ENCODE peak calls at places on chromosomes 2 and 18, in seven cellular contexts. E, J, W, Q, K, H and I are unnamed samples.

GRCh38 chr2:141105763-141106162 is 1025.1 kb downstream of the LRP1B start:
- ATAC-seq in E (no peak), J (no peak), W (no peak), Q (no peak), K (no peak), H (no peak), I (no peak)

GRCh38 chr2:197130318-197130717 is 180.3 kb downstream of the ANKRD44 start:
- ATAC-seq in E (peak; percentile 74), J (no peak), W (peak; percentile 53), Q (no peak), K (no peak), H (no peak), I (peak; percentile 89)

GRCh38 chr18:62399781-62400308 is 74.7 kb downstream of the TNFRSF11A start:
- ATAC-seq in E (no peak), J (peak; percentile 40), W (no peak), Q (no peak), K (peak; percentile 79), H (no peak), I (peak; percentile 23)

GRCh38 chr2:165766326-165766927 is 27.6 kb downstream of the GALNT3 start:
- ATAC-seq in E (no peak), J (no peak), W (no peak), Q (no peak), K (no peak), H (no peak), I (no peak)

GRCh38 chr2:121210691-121211090 is 74.3 kb downstream of the TFCP2L1 start:
- ATAC-seq in E (no peak), J (peak; percentile 47), W (no peak), Q (peak; percentile 81), K (peak; percentile 70), H (peak; percentile 62), I (no peak)

GRCh38 chr2:129050116-129050515 is 731.4 kb upstream of the HS6ST1 start:
- ATAC-seq in E (no peak), J (no peak), W (no peak), Q (no peak), K (no peak), H (no peak), I (no peak)

GRCh38 chr2:200523158-200523557 is 2.8 kb upstream of the SGO2 start:
- ATAC-seq in E (no peak), J (no peak), W (no peak), Q (no peak), K (peak; percentile 46), H (no peak), I (no peak)

GRCh38 chr2:36857713-36858112 is 108.6 kb downstream of the STRN start:
- ATAC-seq in E (no peak), J (no peak), W (no peak), Q (no peak), K (peak; percentile 78), H (no peak), I (no peak)

GRCh38 chr2:205989291-205990071 is 96.5 kb downstream of the INO80D start:
- ATAC-seq in E (no peak), J (no peak), W (no peak), Q (no peak), K (no peak), H (no peak), I (no peak)

GRCh38 chr2:65129276-65129612 is 662 bp downstream of the RAB1A start:
- ATAC-seq in E (no peak), J (no peak), W (no peak), Q (no peak), K (no peak), H (no peak), I (no peak)

GRCh38 chr2:27721335-27721734 is 50.2 kb upstream of the MRPL33 start:
- ATAC-seq in E (peak; percentile 26), J (no peak), W (peak; percentile 56), Q (peak; percentile 65), K (peak; percentile 24), H (peak; percentile 2), I (peak; percentile 55)

GRCh38 chr2:235494716-235495372 is 1.0 kb downstream of the AGAP1 start:
- ATAC-seq in E (peak; percentile 35), J (peak; percentile 1), W (peak; percentile 29), Q (peak; percentile 42), K (peak; percentile 35), H (no peak), I (no peak)

GRCh38 chr2:167293172-167293781 is 405.0 kb downstream of the XIRP2 start:
- ATAC-seq in E (peak; percentile 12), J (peak; percentile 39), W (peak; percentile 42), Q (peak; percentile 61), K (peak; percentile 40), H (peak; percentile 17), I (peak; percentile 31)

GRCh38 chr18:79416022-79416676 is 20.4 kb downstream of the NFATC1 start:
- ATAC-seq in E (no peak), J (no peak), W (peak; percentile 8), Q (no peak), K (no peak), H (no peak), I (no peak)

GRCh38 chr2:134260726-134261125 is 6.9 kb downstream of the MGAT5 start:
- ATAC-seq in E (no peak), J (no peak), W (no peak), Q (no peak), K (no peak), H (no peak), I (no peak)

GRCh38 chr2:8438476-8438875 is 243.4 kb upstream of the ID2 start:
- ATAC-seq in E (peak; percentile 56), J (no peak), W (no peak), Q (peak; percentile 66), K (peak; percentile 20), H (peak; percentile 23), I (no peak)

GRCh38 chr2:218857371-218858137 is 2.1 kb upstream of the WNT6 start:
- ATAC-seq in E (no peak), J (no peak), W (no peak), Q (no peak), K (no peak), H (no peak), I (no peak)

GRCh38 chr2:205520311-205520710 is 162.0 kb upstream of the NRP2 start:
- ATAC-seq in E (no peak), J (no peak), W (no peak), Q (no peak), K (no peak), H (no peak), I (no peak)

GRCh38 chr2:30492619-30493018 is 45.6 kb downstream of the LCLAT1 start:
- ATAC-seq in E (no peak), J (no peak), W (no peak), Q (no peak), K (no peak), H (no peak), I (no peak)

GRCh38 chr2:215950009-215950408 is 63.3 kb downstream of the MREG start:
- ATAC-seq in E (peak; percentile 84), J (peak; percentile 21), W (peak; percentile 63), Q (peak; percentile 34), K (peak; percentile 63), H (no peak), I (peak; percentile 70)

GRCh38 chr2:69947078-69947801 is 14.2 kb downstream of the ASPRV1 start:
- ATAC-seq in E (no peak), J (no peak), W (peak; percentile 22), Q (no peak), K (peak; percentile 6), H (no peak), I (peak; percentile 75)

GRCh38 chr2:36562973-36563532 is 34.9 kb downstream of the FEZ2 start:
- ATAC-seq in E (no peak), J (peak; percentile 38), W (no peak), Q (no peak), K (no peak), H (no peak), I (no peak)

GRCh38 chr2:47034973-47035609 is 119.5 kb upstream of the MCFD2 start:
- ATAC-seq in E (no peak), J (peak; percentile 34), W (peak; percentile 56), Q (peak; percentile 42), K (no peak), H (peak; percentile 17), I (no peak)

GRCh38 chr2:148527488-148528340 is 116.8 kb upstream of the EPC2 start:
- ATAC-seq in E (peak; percentile 3), J (no peak), W (peak; percentile 38), Q (no peak), K (no peak), H (peak; percentile 42), I (peak; percentile 63)

GRCh38 chr2:223648755-223649154 is 46.6 kb upstream of the SCG2 start:
- ATAC-seq in E (no peak), J (no peak), W (no peak), Q (no peak), K (no peak), H (no peak), I (no peak)

GRCh38 chr2:54578668-54579045 is 122.5 kb downstream of the SPTBN1 start:
- ATAC-seq in E (no peak), J (no peak), W (no peak), Q (no peak), K (no peak), H (no peak), I (no peak)

GRCh38 chr2:158539176-158539895 is 82.6 kb downstream of the PKP4 start:
- ATAC-seq in E (no peak), J (peak; percentile 91), W (no peak), Q (no peak), K (peak; percentile 96), H (peak; percentile 37), I (no peak)

GRCh38 chr2:214185546-214185945 is 225.3 kb upstream of the VWC2L start:
- ATAC-seq in E (no peak), J (no peak), W (no peak), Q (no peak), K (no peak), H (no peak), I (no peak)

GRCh38 chr2:86136141-86136540 is 30.1 kb downstream of the PTCD3 start:
- ATAC-seq in E (no peak), J (peak; percentile 59), W (no peak), Q (no peak), K (no peak), H (no peak), I (no peak)

GRCh38 chr2:81084101-81084500 is 779.5 kb upstream of the LRRTM1 start:
- ATAC-seq in E (no peak), J (no peak), W (no peak), Q (no peak), K (no peak), H (no peak), I (no peak)

GRCh38 chr18:22223263-22223960 is 54.0 kb downstream of the GATA6 start:
- ATAC-seq in E (peak; percentile 77), J (peak; percentile 73), W (peak; percentile 69), Q (peak; percentile 96), K (peak; percentile 88), H (peak; percentile 92), I (no peak)

GRCh38 chr18:50807199-50807598 is 12.6 kb downstream of the MRO start:
- ATAC-seq in E (no peak), J (no peak), W (no peak), Q (no peak), K (no peak), H (no peak), I (no peak)

GRCh38 chr18:47929681-47930085 is 776 bp downstream of the SMAD2 start:
- ATAC-seq in E (peak; percentile 0), J (no peak), W (peak; percentile 4), Q (no peak), K (peak; percentile 25), H (peak; percentile 0), I (peak; percentile 7)

GRCh38 chr2:127671557-127672302 is 3.6 kb downstream of the LIMS2 start:
- ATAC-seq in E (no peak), J (no peak), W (no peak), Q (peak; percentile 38), K (no peak), H (no peak), I (no peak)

GRCh38 chr2:152176113-152176714 is 651 bp upstream of the STAM2 start:
- ATAC-seq in E (peak; percentile 8), J (peak; percentile 1), W (peak; percentile 40), Q (peak; percentile 4), K (peak; percentile 11), H (peak; percentile 35), I (peak; percentile 37)

GRCh38 chr18:6315556-6316331 is 99.0 kb downstream of the L3MBTL4 start:
- ATAC-seq in E (no peak), J (peak; percentile 89), W (no peak), Q (peak; percentile 55), K (peak; percentile 97), H (no peak), I (no peak)

GRCh38 chr18:58054041-58054733 is 10.2 kb downstream of the NEDD4L start:
- ATAC-seq in E (no peak), J (peak; percentile 52), W (no peak), Q (peak; percentile 67), K (no peak), H (no peak), I (no peak)